ENCODE peak calls at places on chromosomes 11 and 22, in six cellular contexts. One of them, this sample, is unnamed.

GRCh38 chr11:3052567-3052966 is 4.7 kb downstream of the CARS1 start:
- DNase-seq in lung: no peak
- DNase-seq in Peyer's patch: no peak
- DNase-seq in gastrocnemius medialis: no peak
- DNase-seq in ovary: no peak
- DNase-seq in endothelial cell of umbilical vein: no peak
- DNase-seq in this sample: no peak

GRCh38 chr11:11463397-11463796 is 110.3 kb upstream of the CSNK2A3 start:
- DNase-seq in Peyer's patch: no peak
- DNase-seq in endothelial cell of umbilical vein: no peak
- DNase-seq in lung: no peak
- DNase-seq in ovary: no peak
- DNase-seq in gastrocnemius medialis: no peak
- DNase-seq in this sample: no peak

GRCh38 chr11:121426476-121427454 is 25.3 kb upstream of the SORL1 start:
- DNase-seq in endothelial cell of umbilical vein: no peak
- DNase-seq in lung: no peak
- DNase-seq in ovary: peak; percentile 51
- DNase-seq in Peyer's patch: peak; percentile 71
- DNase-seq in gastrocnemius medialis: no peak
- DNase-seq in this sample: no peak

GRCh38 chr11:32279672-32280071 is 155.7 kb downstream of the WT1 start:
- DNase-seq in gastrocnemius medialis: no peak
- DNase-seq in ovary: no peak
- DNase-seq in endothelial cell of umbilical vein: no peak
- DNase-seq in lung: no peak
- DNase-seq in Peyer's patch: no peak
- DNase-seq in this sample: no peak

GRCh38 chr11:126140932-126141291 is 70.5 kb downstream of the RPUSD4 start:
- DNase-seq in endothelial cell of umbilical vein: peak; percentile 35
- DNase-seq in lung: peak; percentile 68
- DNase-seq in Peyer's patch: peak; percentile 58
- DNase-seq in gastrocnemius medialis: no peak
- DNase-seq in ovary: peak; percentile 82
- DNase-seq in this sample: peak; percentile 82

GRCh38 chr11:30479899-30480298 is 106.3 kb downstream of the MPPED2 start:
- DNase-seq in gastrocnemius medialis: no peak
- DNase-seq in ovary: no peak
- DNase-seq in Peyer's patch: no peak
- DNase-seq in endothelial cell of umbilical vein: no peak
- DNase-seq in lung: no peak
- DNase-seq in this sample: no peak

GRCh38 chr11:111521132-111521531 is 6.6 kb downstream of the HOATZ start:
- DNase-seq in ovary: no peak
- DNase-seq in lung: no peak
- DNase-seq in gastrocnemius medialis: no peak
- DNase-seq in endothelial cell of umbilical vein: no peak
- DNase-seq in Peyer's patch: no peak
- DNase-seq in this sample: no peak

GRCh38 chr11:94400839-94401772 is at the start of gene GPR83:
- DNase-seq in lung: no peak
- DNase-seq in endothelial cell of umbilical vein: peak; percentile 18
- DNase-seq in gastrocnemius medialis: no peak
- DNase-seq in Peyer's patch: no peak
- DNase-seq in ovary: no peak
- DNase-seq in this sample: no peak

GRCh38 chr11:75422248-75423231 is 10.5 kb downstream of the KLHL35 start:
- DNase-seq in lung: peak; percentile 73
- DNase-seq in gastrocnemius medialis: no peak
- DNase-seq in endothelial cell of umbilical vein: no peak
- DNase-seq in ovary: no peak
- DNase-seq in Peyer's patch: no peak
- DNase-seq in this sample: no peak

GRCh38 chr22:44436656-44437492 is 61.2 kb downstream of the RTL6 start:
- DNase-seq in gastrocnemius medialis: no peak
- DNase-seq in Peyer's patch: peak; percentile 42
- DNase-seq in endothelial cell of umbilical vein: no peak
- DNase-seq in lung: no peak
- DNase-seq in ovary: no peak
- DNase-seq in this sample: no peak

GRCh38 chr11:11499300-11499699 is 122.5 kb downstream of the GALNT18 start:
- DNase-seq in gastrocnemius medialis: no peak
- DNase-seq in lung: no peak
- DNase-seq in Peyer's patch: no peak
- DNase-seq in ovary: no peak
- DNase-seq in endothelial cell of umbilical vein: no peak
- DNase-seq in this sample: no peak

GRCh38 chr11:108672113-108672512 is 7.2 kb downstream of the DDX10 start:
- DNase-seq in ovary: peak; percentile 29
- DNase-seq in Peyer's patch: no peak
- DNase-seq in endothelial cell of umbilical vein: peak; percentile 27
- DNase-seq in gastrocnemius medialis: no peak
- DNase-seq in lung: no peak
- DNase-seq in this sample: no peak

GRCh38 chr22:35421121-35421520 is 21.2 kb downstream of the MCM5 start:
- DNase-seq in ovary: no peak
- DNase-seq in Peyer's patch: no peak
- DNase-seq in lung: no peak
- DNase-seq in gastrocnemius medialis: no peak
- DNase-seq in endothelial cell of umbilical vein: no peak
- DNase-seq in this sample: no peak

GRCh38 chr22:45039206-45039605 is 29.4 kb upstream of the PHF21B start:
- DNase-seq in Peyer's patch: no peak
- DNase-seq in gastrocnemius medialis: no peak
- DNase-seq in lung: no peak
- DNase-seq in endothelial cell of umbilical vein: no peak
- DNase-seq in ovary: no peak
- DNase-seq in this sample: no peak

GRCh38 chr11:57458060-57458409 is 2.3 kb upstream of the RTN4RL2 start:
- DNase-seq in gastrocnemius medialis: no peak
- DNase-seq in ovary: no peak
- DNase-seq in Peyer's patch: no peak
- DNase-seq in lung: no peak
- DNase-seq in endothelial cell of umbilical vein: no peak
- DNase-seq in this sample: no peak

GRCh38 chr11:24828938-24829337 is 332.1 kb downstream of the LUZP2 start:
- DNase-seq in ovary: no peak
- DNase-seq in endothelial cell of umbilical vein: peak; percentile 59
- DNase-seq in gastrocnemius medialis: no peak
- DNase-seq in Peyer's patch: no peak
- DNase-seq in lung: no peak
- DNase-seq in this sample: no peak

GRCh38 chr11:125345706-125346561 is 150.1 kb downstream of the FEZ1 start:
- DNase-seq in endothelial cell of umbilical vein: peak; percentile 67
- DNase-seq in gastrocnemius medialis: peak; percentile 71
- DNase-seq in Peyer's patch: peak; percentile 77
- DNase-seq in lung: peak; percentile 62
- DNase-seq in ovary: peak; percentile 93
- DNase-seq in this sample: peak; percentile 94

GRCh38 chr11:130478204-130478701 is 29.8 kb downstream of the ADAMTS15 start:
- DNase-seq in ovary: peak; percentile 91
- DNase-seq in gastrocnemius medialis: peak; percentile 59
- DNase-seq in lung: peak; percentile 68
- DNase-seq in endothelial cell of umbilical vein: peak; percentile 52
- DNase-seq in Peyer's patch: peak; percentile 77
- DNase-seq in this sample: peak; percentile 92

GRCh38 chr22:45218974-45219373 is 21.7 kb downstream of the KIAA0930 start:
- DNase-seq in ovary: no peak
- DNase-seq in lung: no peak
- DNase-seq in gastrocnemius medialis: no peak
- DNase-seq in Peyer's patch: no peak
- DNase-seq in endothelial cell of umbilical vein: peak; percentile 14
- DNase-seq in this sample: no peak

GRCh38 chr11:39459606-39460005 is 1999.8 kb downstream of the LRRC4C start:
- DNase-seq in endothelial cell of umbilical vein: no peak
- DNase-seq in lung: no peak
- DNase-seq in Peyer's patch: no peak
- DNase-seq in ovary: no peak
- DNase-seq in gastrocnemius medialis: no peak
- DNase-seq in this sample: no peak

GRCh38 chr11:39458481-39458880 is 2001.0 kb downstream of the LRRC4C start:
- DNase-seq in gastrocnemius medialis: no peak
- DNase-seq in ovary: no peak
- DNase-seq in Peyer's patch: no peak
- DNase-seq in lung: no peak
- DNase-seq in endothelial cell of umbilical vein: no peak
- DNase-seq in this sample: no peak

DNA sequence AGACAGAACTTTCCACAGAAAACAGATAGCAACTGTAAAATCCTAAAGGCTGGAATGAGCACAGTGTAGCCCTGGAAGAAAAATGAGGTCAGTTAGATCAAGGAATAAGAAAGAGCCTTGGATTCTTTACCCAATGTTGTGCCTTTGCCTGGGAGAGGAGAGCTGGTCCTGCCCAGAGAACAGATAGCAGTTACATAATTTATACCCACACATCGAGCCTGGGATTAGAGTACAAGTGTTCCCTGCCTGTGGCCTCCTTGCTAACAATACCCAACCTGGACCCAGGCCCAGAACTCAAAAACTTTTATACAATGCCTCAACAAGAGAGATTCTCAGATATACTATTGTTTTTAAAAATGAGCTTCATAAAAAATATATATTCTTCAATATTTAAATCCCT is 1998.4 kb downstream of the LRRC4C start:
- DNase-seq in lung: no peak
- DNase-seq in endothelial cell of umbilical vein: no peak
- DNase-seq in Peyer's patch: no peak
- DNase-seq in gastrocnemius medialis: no peak
- DNase-seq in ovary: no peak
- DNase-seq in this sample: no peak
- H3K4me1 ChIP-seq in lung: no peaks in the 10 kb centered on the region
- H3K4me1 ChIP-seq in endothelial cell of umbilical vein: no peaks in the 10 kb centered on the region
- H3K4me1 ChIP-seq in Peyer's patch: no peaks in the 10 kb centered on the region
- H3K4me1 ChIP-seq in gastrocnemius medialis: no peaks in the 10 kb centered on the region
- H3K4me1 ChIP-seq in ovary: no peaks in the 10 kb centered on the region
- H3K4me1 ChIP-seq in this sample: no peaks in the 10 kb centered on the region

GRCh38 chr11:86145439-86146156 is 76.7 kb upstream of the PICALM start:
- DNase-seq in ovary: no peak
- DNase-seq in gastrocnemius medialis: no peak
- DNase-seq in endothelial cell of umbilical vein: no peak
- DNase-seq in Peyer's patch: no peak
- DNase-seq in lung: no peak
- DNase-seq in this sample: no peak
- H3K4me1 ChIP-seq in ovary: peaks cover 8% of the 10 kb centered on the region
- H3K4me1 ChIP-seq in gastrocnemius medialis: peaks cover 2% of the 10 kb centered on the region
- H3K4me1 ChIP-seq in endothelial cell of umbilical vein: peaks cover 2% of the 10 kb centered on the region
- H3K4me1 ChIP-seq in Peyer's patch: no peaks in the 10 kb centered on the region
- H3K4me1 ChIP-seq in lung: no peaks in the 10 kb centered on the region
- H3K4me1 ChIP-seq in this sample: peaks cover 6% of the 10 kb centered on the region

DNA sequence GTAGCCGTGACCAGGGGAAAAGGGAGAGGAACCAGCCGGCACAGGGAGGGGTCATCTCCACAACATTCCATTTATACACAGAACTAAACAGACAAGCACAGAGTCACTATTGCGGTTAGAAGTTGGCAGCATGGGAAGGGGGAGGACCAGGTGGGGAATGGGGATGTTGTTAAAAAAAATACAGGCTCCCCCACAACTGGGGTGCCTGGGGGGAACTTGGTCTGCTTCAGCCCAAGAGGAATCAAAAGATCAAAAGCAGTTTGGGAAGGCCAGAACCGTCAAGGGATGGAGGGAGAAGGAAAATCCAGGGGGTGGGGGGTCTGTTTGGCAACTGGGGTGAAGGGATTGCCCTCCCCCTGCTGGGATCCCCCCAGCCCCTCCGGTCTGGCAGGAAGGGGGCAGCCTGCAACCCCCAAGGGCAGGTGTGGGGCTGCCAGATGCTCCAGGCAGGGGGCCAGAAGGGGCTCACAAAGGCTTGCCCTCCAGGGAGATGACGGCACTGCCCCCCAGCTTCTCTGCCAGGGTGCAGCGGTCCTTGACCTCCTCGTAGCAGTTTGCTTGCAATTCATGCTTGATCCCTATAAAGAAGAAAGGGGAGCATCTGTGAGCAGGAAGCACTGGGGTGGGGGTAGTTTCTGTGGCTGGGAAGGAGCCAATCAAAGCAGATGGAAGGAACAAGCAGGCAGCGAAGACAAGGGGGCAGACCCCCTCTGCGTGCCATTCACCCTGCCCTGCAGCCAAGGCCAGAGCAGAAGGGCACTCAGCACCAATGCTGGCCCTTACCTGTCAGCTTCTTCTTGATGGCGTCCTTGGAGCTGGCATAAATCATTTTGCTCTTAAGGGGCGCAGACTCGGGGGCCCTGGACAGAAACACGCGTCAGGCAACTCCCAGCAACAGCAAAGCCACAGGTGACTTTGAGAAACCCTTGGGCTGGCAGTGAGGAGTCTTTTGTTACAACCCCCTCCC is 2.8 kb downstream of the CFL1 start:
- DNase-seq in lung: no peak
- DNase-seq in Peyer's patch: no peak
- DNase-seq in gastrocnemius medialis: no peak
- DNase-seq in endothelial cell of umbilical vein: no peak
- DNase-seq in ovary: peak; percentile 34
- DNase-seq in this sample: no peak
- H3K4me1 ChIP-seq in lung: peaks cover 5% of the 10 kb centered on the region
- H3K4me1 ChIP-seq in Peyer's patch: peaks cover 17% of the 10 kb centered on the region
- H3K4me1 ChIP-seq in gastrocnemius medialis: peaks cover 17% of the 10 kb centered on the region
- H3K4me1 ChIP-seq in endothelial cell of umbilical vein: peaks cover 29% of the 10 kb centered on the region
- H3K4me1 ChIP-seq in ovary: peaks cover 4% of the 10 kb centered on the region
- H3K4me1 ChIP-seq in this sample: no peaks in the 10 kb centered on the region

GRCh38 chr22:25068701-25069100 is 116.2 kb downstream of the KIAA1671 start:
- DNase-seq in gastrocnemius medialis: no peak
- DNase-seq in lung: no peak
- DNase-seq in ovary: no peak
- DNase-seq in endothelial cell of umbilical vein: no peak
- DNase-seq in Peyer's patch: no peak
- DNase-seq in this sample: no peak

GRCh38 chr22:25069758-25070461 is 117.4 kb downstream of the KIAA1671 start:
- DNase-seq in ovary: peak; percentile 58
- DNase-seq in gastrocnemius medialis: peak; percentile 40
- DNase-seq in endothelial cell of umbilical vein: peak; percentile 60
- DNase-seq in Peyer's patch: no peak
- DNase-seq in lung: no peak
- DNase-seq in this sample: no peak

GRCh38 chr22:25066861-25067435 is 114.4 kb downstream of the KIAA1671 start:
- DNase-seq in Peyer's patch: no peak
- DNase-seq in endothelial cell of umbilical vein: no peak
- DNase-seq in gastrocnemius medialis: no peak
- DNase-seq in ovary: no peak
- DNase-seq in lung: no peak
- DNase-seq in this sample: no peak

GRCh38 chr22:25069426-25069757 is 116.9 kb downstream of the KIAA1671 start:
- DNase-seq in ovary: no peak
- DNase-seq in endothelial cell of umbilical vein: no peak
- DNase-seq in Peyer's patch: no peak
- DNase-seq in gastrocnemius medialis: no peak
- DNase-seq in lung: no peak
- DNase-seq in this sample: no peak

GRCh38 chr22:25067851-25068421 is 115.4 kb downstream of the KIAA1671 start:
- DNase-seq in endothelial cell of umbilical vein: no peak
- DNase-seq in ovary: no peak
- DNase-seq in lung: no peak
- DNase-seq in gastrocnemius medialis: no peak
- DNase-seq in Peyer's patch: peak; percentile 82
- DNase-seq in this sample: no peak
- H3K4me1 ChIP-seq in endothelial cell of umbilical vein: peaks cover 4% of the 10 kb centered on the region
- H3K4me1 ChIP-seq in ovary: peaks cover 13% of the 10 kb centered on the region
- H3K4me1 ChIP-seq in lung: peaks cover 16% of the 10 kb centered on the region
- H3K4me1 ChIP-seq in gastrocnemius medialis: peaks cover 15% of the 10 kb centered on the region
- H3K4me1 ChIP-seq in Peyer's patch: no peaks in the 10 kb centered on the region
- H3K4me1 ChIP-seq in this sample: no peaks in the 10 kb centered on the region

GRCh38 chr22:21728270-21728669 is 7.3 kb downstream of the YPEL1 start:
- DNase-seq in Peyer's patch: no peak
- DNase-seq in lung: no peak
- DNase-seq in ovary: no peak
- DNase-seq in endothelial cell of umbilical vein: no peak
- DNase-seq in gastrocnemius medialis: no peak
- DNase-seq in this sample: no peak
- H3K4me1 ChIP-seq in Peyer's patch: no peaks in the 10 kb centered on the region
- H3K4me1 ChIP-seq in lung: no peaks in the 10 kb centered on the region
- H3K4me1 ChIP-seq in ovary: no peaks in the 10 kb centered on the region
- H3K4me1 ChIP-seq in endothelial cell of umbilical vein: no peaks in the 10 kb centered on the region
- H3K4me1 ChIP-seq in gastrocnemius medialis: no peaks in the 10 kb centered on the region
- H3K4me1 ChIP-seq in this sample: no peaks in the 10 kb centered on the region